ENCODE peak calls at places on chromosomes 7 and 10, in five cellular contexts. U, L, H, X and O are unnamed samples. For H3K27me3, the result is how much of the 10 kb centered on the place peaks cover.

GRCh38 chr10:93773120-93773519 is 15.4 kb downstream of the LGI1 start:
- DNase-seq in U (no peak), L (no peak), X (no peak), H (no peak), O (no peak)

GRCh38 chr10:44517635-44518034 is 132.7 kb upstream of the CXCL12 start:
- DNase-seq in X (no peak), H (no peak), U (no peak), L (no peak), O (no peak)

GRCh38 chr7:29955799-29956476 is 33.7 kb downstream of the SCRN1 start:
- DNase-seq in H (peak), X (no peak), U (no peak), L (no peak), O (no peak)

GRCh38 chr7:55521543-55522267 is 50.6 kb downstream of the VOPP1 start:
- DNase-seq in X (no peak), H (no peak), U (no peak), L (no peak), O (no peak)

GRCh38 chr7:142451817-142452216 is 194.0 kb upstream of the PRSS58 start:
- DNase-seq in H (no peak), L (no peak), X (no peak), U (no peak), O (no peak)

GRCh38 chr10:11081413-11081812 is 63.7 kb downstream of the CELF2 start:
- DNase-seq in L (no peak), H (no peak), U (no peak), X (no peak), O (no peak)

GRCh38 chr10:3072641-3073360 is 5.5 kb downstream of the PFKP start:
- DNase-seq in U (no peak), X (no peak), L (no peak), H (no peak), O (no peak)

GRCh38 chr7:78736548-78736947 is 716.9 kb downstream of the MAGI2 start:
- DNase-seq in H (no peak), U (no peak), X (no peak), L (no peak), O (no peak)

GRCh38 chr10:99658622-99659030 is 683 bp upstream of the ENTPD7 start:
- DNase-seq in L (no peak), H (peak), U (peak), X (peak), O (no peak)

GRCh38 chr7:48101880-48102448 is 12.9 kb downstream of the UPP1 start:
- DNase-seq in H (no peak), U (no peak), L (no peak), X (no peak), O (no peak)

GRCh38 chr10:92436611-92437010 is 137.3 kb downstream of the IDE start:
- DNase-seq in U (no peak), H (no peak), X (no peak), L (no peak), O (no peak)

GRCh38 chr10:97319671-97320479 is 804 bp downstream of the FRAT1 start:
- DNase-seq in L (no peak), X (peak), U (peak), H (no peak), O (no peak)

GRCh38 chr7:116041615-116042014 is 11.1 kb upstream of the TFEC start:
- DNase-seq in X (no peak), U (no peak), L (no peak), H (no peak), O (no peak)

GRCh38 chr7:16129431-16130126 is 291.8 kb downstream of the CRPPA start:
- DNase-seq in X (no peak), H (no peak), U (no peak), L (no peak), O (peak)

GRCh38 chr10:21740989-21741388 is 207.0 kb downstream of the MLLT10 start:
- DNase-seq in H (no peak), X (no peak), L (no peak), U (no peak), O (no peak)

GRCh38 chr7:27889800-27890199 is 149.8 kb downstream of the TAX1BP1 start:
- DNase-seq in H (no peak), L (no peak), X (no peak), U (no peak), O (no peak)

GRCh38 chr7:42128703-42129102 is 108.3 kb downstream of the GLI3 start:
- DNase-seq in X (no peak), L (no peak), H (no peak), U (no peak), O (no peak)

GRCh38 chr7:2606539-2606936 is 25.2 kb upstream of the TTYH3 start:
- DNase-seq in H (no peak), X (no peak), L (no peak), U (peak), O (no peak)

GRCh38 chr7:2996141-2996540 is 47.5 kb downstream of the CARD11 start:
- DNase-seq in H (no peak), X (no peak), L (no peak), U (no peak), O (no peak)

GRCh38 chr7:44964831-44965440 is 13.9 kb downstream of the MYO1G start:
- DNase-seq in H (no peak), U (no peak), X (no peak), L (no peak), O (no peak)

GRCh38 chr7:7761974-7762769 is 43.8 kb upstream of the RPA3 start:
- DNase-seq in H (no peak), U (no peak), X (no peak), L (peak), O (no peak)

GRCh38 chr7:123352957-123353356 is 153.2 kb upstream of the SLC13A1 start:
- DNase-seq in H (no peak), L (no peak), U (no peak), X (no peak), O (no peak)

GRCh38 chr10:87656431-87657072 is 3.1 kb upstream of the PAPSS2 start:
- DNase-seq in L (no peak), U (no peak), X (no peak), H (no peak), O (no peak)

GRCh38 chr7:123485721-123486120 is 48.7 kb downstream of the IQUB start:
- DNase-seq in H (no peak), X (no peak), L (no peak), U (no peak), O (no peak)

GRCh38 chr10:988667-989545 is 672 bp downstream of the GTPBP4 start:
- DNase-seq in H (no peak), L (no peak), X (no peak), U (no peak), O (no peak)

GRCh38 chr7:128710391-128710930 is 28.7 kb upstream of the CALU start:
- DNase-seq in H (no peak), U (no peak), X (no peak), L (no peak), O (no peak)

GRCh38 chr7:141484907-141485306 is 66.3 kb upstream of the AGK start:
- DNase-seq in X (no peak), H (no peak), U (no peak), L (no peak), O (no peak)

GRCh38 chr10:114304017-114304565 is 65.0 kb downstream of the VWA2 start:
- DNase-seq in H (peak), X (no peak), L (peak), U (peak), O (peak)

GRCh38 chr10:114208351-114208750 is 29.2 kb downstream of the TDRD1 start:
- DNase-seq in U (no peak), H (no peak), X (no peak), L (no peak), O (no peak)

GRCh38 chr7:129805086-129805719 is 147.6 kb downstream of the UBE2H start:
- DNase-seq in X (no peak), U (peak), L (no peak), H (no peak), O (no peak)

GRCh38 chr7:92645531-92646061 is 55.4 kb upstream of the FAM133B start:
- DNase-seq in X (no peak), H (no peak), L (no peak), U (no peak), O (no peak)

GRCh38 chr10:123143162-123143824 is 4.6 kb upstream of the HMX2 start:
- DNase-seq in U (no peak), H (no peak), L (no peak), X (no peak), O (no peak)

GRCh38 chr7:158310924-158311713 is 276.5 kb downstream of the PTPRN2 start:
- DNase-seq in L (no peak), X (no peak), U (no peak), H (no peak), O (no peak)

GRCh38 chr10:129474642-129475041 is 7.6 kb downstream of the MGMT start:
- DNase-seq in H (no peak), U (no peak), X (no peak), L (no peak), O (no peak)
- H3K4me3 ChIP-seq in H (no peak), U (no peak), X (no peak), L (no peak), O (no peak)

GRCh38 chr7:32222251-32222900 is 152.2 kb upstream of the PDE1C start:
- DNase-seq in X (no peak), H (no peak), U (no peak), L (no peak), O (no peak)
- H3K27me3 ChIP-seq in X (under half), H (under half), U (under half), L (under half), O (under half)

GRCh38 chr10:68792115-68792514 is 35.2 kb upstream of the STOX1 start:
- DNase-seq in H (no peak), U (no peak), X (no peak), L (no peak), O (no peak)
- TF ChIP-seq CTCF in H (peak), U (peak), X (no peak), L (no peak), O (peak)

GRCh38 chr7:74042746-74043522 is 15.0 kb downstream of the ELN start:
- DNase-seq in U (no peak), X (no peak), H (no peak), L (no peak), O (no peak)
- H3K4me3 ChIP-seq in U (no peak), X (peak), H (no peak), L (no peak), O (no peak)

GRCh38 chr10:124455441-124455840 is 5.6 kb upstream of the NKX1-2 start:
- DNase-seq in H (no peak), L (no peak), U (no peak), X (no peak), O (no peak)
- H3K27me3 ChIP-seq in H (under half), L (under half), U (half or more), X (under half), O (under half)

GRCh38 chr10:9613338-9613737 is 1404.3 kb upstream of the CELF2 start:
- DNase-seq in X (no peak), L (no peak), U (no peak), H (no peak), O (no peak)

GRCh38 chr10:9605231-9605630 is 1412.4 kb upstream of the CELF2 start:
- DNase-seq in L (no peak), U (no peak), X (no peak), H (no peak), O (no peak)

GRCh38 chr10:9603972-9604371 is 1413.7 kb upstream of the CELF2 start:
- DNase-seq in H (no peak), L (no peak), U (no peak), X (no peak), O (no peak)

GRCh38 chr10:9602930-9603459 is 1414.7 kb upstream of the CELF2 start:
- DNase-seq in L (no peak), X (no peak), H (no peak), U (no peak), O (no peak)

GRCh38 chr10:9608592-9608991 is 1409.1 kb upstream of the CELF2 start:
- DNase-seq in U (no peak), L (no peak), X (no peak), H (no peak), O (no peak)
- TF ChIP-seq CTCF in U (peak), L (no peak), X (no peak), H (peak), O (peak)

DNA sequence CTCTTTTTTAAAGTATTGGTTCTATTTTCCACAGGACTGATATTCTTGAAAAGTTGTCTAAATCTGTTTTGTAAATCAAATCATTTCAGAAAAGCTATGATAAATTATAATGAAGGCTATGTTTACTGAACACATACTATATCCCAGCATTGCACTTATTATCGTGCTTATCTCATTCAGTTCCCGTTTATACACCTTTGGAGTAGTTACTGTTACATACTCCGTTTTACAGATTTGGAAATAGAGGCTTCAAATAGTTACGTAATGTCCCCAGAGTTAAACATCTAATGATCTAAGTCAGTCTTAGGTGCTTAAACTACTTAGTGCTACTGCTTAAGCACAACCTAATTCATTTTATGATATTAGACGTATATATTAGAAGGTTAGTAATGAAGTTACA is 1.2 kb downstream of the NUP205 start:
- DNase-seq in L (no peak), U (no peak), H (no peak), X (no peak), O (no peak)
- H3K4me3 ChIP-seq in L (peak), U (peak), H (peak), X (peak), O (peak)

DNA sequence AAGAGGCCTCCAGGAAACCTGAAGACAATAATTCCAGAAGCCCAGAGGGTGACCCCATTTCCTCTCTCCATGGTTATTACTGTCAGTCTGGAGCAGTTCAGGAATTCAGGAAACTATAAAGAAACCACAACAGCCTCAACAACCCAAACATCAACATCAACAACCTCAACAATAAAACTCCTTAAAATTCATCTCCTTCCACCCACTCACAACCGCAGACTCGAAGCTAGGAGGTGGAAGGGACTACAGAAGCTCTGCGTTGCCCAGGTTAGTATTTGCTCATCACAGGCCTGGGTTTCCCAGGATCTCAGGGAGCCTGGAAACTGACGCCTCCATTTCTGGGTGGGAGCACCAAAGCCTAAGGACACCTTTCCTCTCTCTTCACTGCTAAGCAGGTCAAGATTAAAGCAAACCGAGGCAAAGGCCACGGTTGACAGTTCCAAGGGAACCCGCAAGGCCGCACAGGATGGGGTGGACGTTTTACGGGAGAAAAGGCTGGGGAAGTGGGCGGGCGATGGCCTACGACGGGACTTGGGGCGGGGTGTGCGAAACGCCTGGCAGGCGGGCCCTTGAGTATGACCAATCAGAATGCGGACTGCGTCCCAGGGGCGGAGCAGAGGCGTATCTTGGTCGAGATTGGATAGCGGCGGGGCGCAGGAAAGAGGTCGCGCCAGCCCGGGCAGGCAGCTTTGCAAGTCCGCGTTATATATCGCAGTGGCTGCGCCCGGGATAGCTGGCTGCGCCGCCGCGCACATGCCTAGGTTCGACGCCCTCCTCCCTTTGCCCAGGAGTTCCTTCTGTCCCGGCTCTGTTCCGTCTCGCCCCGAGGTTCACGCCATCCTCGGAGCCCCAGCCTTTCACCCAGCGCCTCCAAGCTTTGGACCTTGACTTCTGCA is at the start of gene ELOVL3:
- DNase-seq in H (peak), X (peak), U (peak), L (peak), O (peak)
- H3K27me3 ChIP-seq in H (under half), X (under half), U (under half), L (under half), O (under half)

DNA sequence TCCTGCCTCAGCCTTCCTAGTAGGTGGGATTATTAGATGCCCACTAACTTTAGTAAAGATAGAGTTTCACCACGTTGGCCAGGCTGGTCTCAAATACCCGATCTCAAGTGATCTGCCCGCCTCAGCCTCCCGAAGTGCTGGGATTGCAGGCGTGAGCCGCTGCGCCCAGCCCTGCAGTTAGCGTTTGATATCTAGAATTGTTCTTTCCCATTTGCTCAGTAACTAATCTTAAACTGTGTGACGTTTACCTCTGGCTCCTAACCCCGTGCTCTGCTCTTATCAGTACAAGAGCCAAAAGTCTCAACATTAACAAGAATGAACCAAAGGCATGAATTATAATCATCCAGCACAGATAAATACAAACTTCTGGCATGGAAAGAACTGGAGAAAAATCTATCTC is 47.4 kb downstream of the IGF2BP3 start:
- DNase-seq in X (no peak), H (no peak), U (no peak), L (no peak), O (no peak)
- TF ChIP-seq CTCF in X (no peak), H (no peak), U (no peak), L (no peak), O (no peak)

DNA sequence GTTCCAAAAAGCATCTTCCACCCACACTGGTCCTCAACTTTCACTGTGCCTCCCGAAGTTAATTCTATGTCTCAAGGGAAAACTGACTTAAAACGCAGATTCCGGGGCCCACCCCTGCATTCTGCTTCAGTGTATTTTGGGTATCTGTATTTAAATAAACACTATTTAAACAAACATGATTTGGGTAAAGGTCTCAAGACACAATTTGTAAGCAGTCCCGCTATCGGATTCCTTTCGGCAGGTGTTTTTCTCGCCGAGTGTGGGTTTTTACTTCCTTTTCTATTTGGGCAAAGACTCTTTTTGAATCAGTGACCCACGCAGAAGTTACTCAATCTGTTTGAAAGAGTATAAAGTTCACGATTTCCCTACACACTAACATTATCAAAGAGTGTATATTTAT is 1.2 kb downstream of the PDIA4 start:
- DNase-seq in X (no peak), H (no peak), U (no peak), L (no peak), O (no peak)
- H3K4me3 ChIP-seq in X (peak), H (peak), U (peak), L (peak), O (peak)